ENCODE peak calls at places on chromosomes 1 and 21, in nine cellular contexts. E, J, Z, B, X, F, C, V and H are unnamed samples.

GRCh38 chr1:97630281-97630680 is 290.6 kb downstream of the DPYD start:
- DNase-seq in E (no peak), J (no peak), Z (no peak), B (no peak), X (no peak), F (no peak), C (no peak), V (no peak), H (no peak)

GRCh38 chr1:198169704-198170103 is 12.9 kb downstream of the NEK7 start:
- DNase-seq in E (no peak), J (no peak), Z (no peak), B (no peak), X (no peak), F (no peak), C (no peak), V (no peak), H (no peak)

GRCh38 chr1:3548156-3548893 is 63.0 kb downstream of the MEGF6 start:
- DNase-seq in E (no peak), J (no peak), Z (no peak), B (peak; percentile 50), X (no peak), F (peak; percentile 69), C (no peak), V (peak; percentile 63), H (no peak)

GRCh38 chr1:226085675-226086074 is 23.2 kb downstream of the H3-3A start:
- DNase-seq in E (no peak), J (no peak), Z (no peak), B (no peak), X (no peak), F (no peak), C (no peak), V (no peak), H (no peak)

GRCh38 chr1:7420098-7420445 is 351.0 kb upstream of the VAMP3 start:
- DNase-seq in E (no peak), J (no peak), Z (peak; percentile 39), B (peak; percentile 8), X (no peak), F (no peak), C (no peak), V (no peak), H (no peak)

GRCh38 chr21:44082648-44083436 is 24.4 kb upstream of the PWP2 start:
- DNase-seq in E (no peak), J (no peak), Z (no peak), B (peak; percentile 70), X (peak; percentile 1), F (no peak), C (no peak), V (no peak), H (no peak)

GRCh38 chr21:42010507-42011493 is 640 bp upstream of the ZBTB21 start:
- DNase-seq in E (peak; percentile 47), J (peak; percentile 65), Z (peak; percentile 84), B (peak; percentile 49), X (peak; percentile 59), F (no peak), C (peak; percentile 28), V (peak; percentile 16), H (no peak)

GRCh38 chr1:177847843-177848242 is 122.0 kb downstream of the SEC16B start:
- DNase-seq in E (no peak), J (no peak), Z (no peak), B (no peak), X (no peak), F (peak; percentile 91), C (no peak), V (peak; percentile 95), H (peak; percentile 73)

GRCh38 chr1:109628540-109629321 is 9.1 kb downstream of the AMPD2 start:
- DNase-seq in E (no peak), J (no peak), Z (no peak), B (no peak), X (no peak), F (peak; percentile 59), C (no peak), V (peak; percentile 77), H (peak; percentile 89)

GRCh38 chr21:15159382-15160020 is 94.7 kb upstream of the NRIP1 start:
- DNase-seq in E (no peak), J (no peak), Z (no peak), B (no peak), X (no peak), F (no peak), C (no peak), V (peak; percentile 31), H (no peak)

GRCh38 chr1:114610546-114611245 is 29.3 kb upstream of the BCAS2 start:
- DNase-seq in E (no peak), J (no peak), Z (no peak), B (no peak), X (no peak), F (peak; percentile 58), C (no peak), V (peak; percentile 45), H (no peak)

GRCh38 chr1:203555046-203555445 is 61.1 kb downstream of the OPTC start:
- DNase-seq in E (no peak), J (no peak), Z (no peak), B (no peak), X (no peak), F (no peak), C (no peak), V (no peak), H (no peak)

GRCh38 chr1:234711400-234711799 is 101.4 kb upstream of the IRF2BP2 start:
- DNase-seq in E (no peak), J (no peak), Z (no peak), B (no peak), X (no peak), F (peak; percentile 52), C (no peak), V (peak; percentile 78), H (no peak)

GRCh38 chr1:168733241-168733640 is 4.2 kb upstream of the DPT start:
- DNase-seq in E (no peak), J (no peak), Z (no peak), B (no peak), X (no peak), F (no peak), C (no peak), V (no peak), H (no peak)

GRCh38 chr1:168735987-168736386 is 7.0 kb upstream of the DPT start:
- DNase-seq in E (no peak), J (no peak), Z (no peak), B (no peak), X (no peak), F (no peak), C (no peak), V (no peak), H (no peak)

GRCh38 chr1:168736450-168736980 is 7.5 kb upstream of the DPT start:
- DNase-seq in E (no peak), J (no peak), Z (no peak), B (no peak), X (no peak), F (no peak), C (no peak), V (no peak), H (no peak)

GRCh38 chr1:168734271-168734670 is 5.3 kb upstream of the DPT start:
- DNase-seq in E (no peak), J (no peak), Z (no peak), B (no peak), X (no peak), F (no peak), C (no peak), V (no peak), H (no peak)

GRCh38 chr1:168734946-168735345 is 5.9 kb upstream of the DPT start:
- DNase-seq in E (no peak), J (no peak), Z (no peak), B (no peak), X (no peak), F (no peak), C (no peak), V (no peak), H (no peak)
- TF ChIP-seq CTCF in E (no peak), J (no peak), Z (no peak), B (peak; percentile 34), X (no peak), F (no peak), C (no peak), V (no peak), H (peak; percentile 7)

GRCh38 chr1:157781048-157781447 is 4.1 kb upstream of the FCRL2 start:
- DNase-seq in E (peak; percentile 57), J (peak; percentile 62), Z (no peak), B (no peak), X (no peak), F (no peak), C (no peak), V (no peak), H (no peak)

GRCh38 chr1:157784801-157785200 is 7.9 kb upstream of the FCRL2 start:
- DNase-seq in E (no peak), J (peak; percentile 74), Z (no peak), B (no peak), X (no peak), F (no peak), C (no peak), V (no peak), H (no peak)

GRCh38 chr1:157785241-157785640 is 8.3 kb upstream of the FCRL2 start:
- DNase-seq in E (no peak), J (peak; percentile 78), Z (no peak), B (no peak), X (no peak), F (no peak), C (no peak), V (no peak), H (no peak)

GRCh38 chr1:157776971-157777386 is at the start of gene FCRL2:
- DNase-seq in E (no peak), J (peak; percentile 58), Z (no peak), B (no peak), X (no peak), F (no peak), C (no peak), V (no peak), H (no peak)

GRCh38 chr1:157782946-157783345 is 6.0 kb upstream of the FCRL2 start:
- DNase-seq in E (no peak), J (peak; percentile 70), Z (no peak), B (no peak), X (no peak), F (no peak), C (no peak), V (no peak), H (no peak)
- H3K4me3 ChIP-seq in E (no peak overlapping the region), J (peak overlapping the region; percentile 19), Z (no peak overlapping the region), B (no peak overlapping the region), X (no peak overlapping the region), F (no peak overlapping the region), C (no peak overlapping the region), V (no peak overlapping the region), H (no peak overlapping the region)

GRCh38 chr1:153670257-153670858 is 435 bp downstream of the ILF2 start:
- DNase-seq in E (no peak), J (no peak), Z (no peak), B (no peak), X (no peak), F (no peak), C (peak; percentile 37), V (no peak), H (no peak)
- H3K36me3 ChIP-seq in E (no peaks in the 10 kb centered on the region), J (peaks cover 53% of the 10 kb centered on the region), Z (peaks cover 44% of the 10 kb centered on the region), B (peaks cover 8% of the 10 kb centered on the region), X (peaks cover 54% of the 10 kb centered on the region), F (peaks cover 30% of the 10 kb centered on the region), C (peaks cover 45% of the 10 kb centered on the region), V (peaks cover 35% of the 10 kb centered on the region), H (no peaks in the 10 kb centered on the region)

DNA sequence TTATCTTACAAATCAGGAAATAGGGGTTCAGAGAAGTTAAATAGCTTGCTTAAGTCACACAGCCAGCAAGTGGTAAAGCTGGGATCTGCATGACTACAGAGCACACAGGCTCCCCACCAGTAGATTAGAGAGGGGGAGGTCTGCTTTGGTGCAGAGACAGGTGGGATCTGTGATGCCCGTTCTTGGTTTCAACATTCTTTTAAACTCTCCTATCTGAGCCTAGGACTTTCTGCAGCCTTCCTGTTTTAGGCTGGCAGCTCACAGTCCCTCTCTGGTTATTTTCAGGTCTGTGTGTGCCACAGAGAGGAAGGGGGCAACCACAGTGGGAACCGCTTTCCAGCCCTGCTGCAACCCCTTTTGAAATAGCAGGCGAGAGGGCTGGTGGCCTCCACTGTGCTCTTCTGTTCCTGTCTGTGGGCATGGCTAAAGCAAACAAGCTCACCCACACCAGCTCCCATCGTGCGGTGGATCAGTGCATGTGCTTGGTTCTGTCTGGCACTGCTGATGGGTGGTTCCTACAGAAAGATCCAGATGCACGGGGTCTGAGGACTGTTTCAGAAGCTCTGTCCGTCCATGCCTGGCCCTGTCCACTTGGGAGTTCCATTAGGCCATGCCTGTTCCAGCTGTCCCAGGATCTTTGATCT is 1.7 kb upstream of the IL6R start:
- DNase-seq in E (no peak), J (no peak), Z (no peak), B (no peak), X (no peak), F (no peak), C (no peak), V (no peak), H (no peak)
- TF ChIP-seq CTCF in E (no peak), J (no peak), Z (no peak), B (no peak), X (no peak), F (no peak), C (no peak), V (no peak), H (no peak)